ENCODE peak calls at places on chromosome 7, in nine cellular contexts. P, E, X, Y, L, C, U, F and Z are unnamed samples. For H3K4me1, the result is how much of the 10 kb centered on the place peaks cover.

GRCh38 chr7:105402221-105403095 is 13.7 kb upstream of the SRPK2 start:
- DNase-seq in X (no peak), F (no peak), L (no peak), E (no peak), P (no peak), U (no peak), C (no peak), Y (no peak), Z (no peak)

GRCh38 chr7:158174947-158175346 is 412.7 kb downstream of the PTPRN2 start:
- DNase-seq in U (no peak), F (no peak), C (no peak), L (no peak), X (no peak), E (no peak), P (no peak), Y (no peak), Z (no peak)

GRCh38 chr7:120733143-120733542 is 124.8 kb downstream of the TSPAN12 start:
- DNase-seq in F (no peak), Y (no peak), C (peak), X (peak), E (no peak), L (no peak), P (no peak), U (no peak), Z (no peak)

GRCh38 chr7:51428226-51428887 is 111.7 kb upstream of the COBL start:
- DNase-seq in L (no peak), F (no peak), E (no peak), C (no peak), Y (no peak), U (no peak), X (peak), P (peak), Z (no peak)

GRCh38 chr7:93043393-93043985 is 74.3 kb downstream of the SAMD9 start:
- DNase-seq in E (no peak), X (peak), L (no peak), C (no peak), U (no peak), P (no peak), Y (no peak), F (no peak), Z (no peak)

GRCh38 chr7:64313740-64314491 is at the start of gene ZNF736:
- DNase-seq in Y (peak), L (peak), X (no peak), E (peak), U (peak), F (peak), C (no peak), P (peak), Z (peak)

GRCh38 chr7:52656098-52656497 is 379.3 kb upstream of the POM121L12 start:
- DNase-seq in U (no peak), C (no peak), E (no peak), Y (no peak), X (no peak), F (no peak), L (no peak), P (no peak), Z (no peak)

GRCh38 chr7:17674166-17674955 is 265.9 kb downstream of the SNX13 start:
- DNase-seq in E (no peak), U (no peak), P (no peak), X (no peak), C (no peak), Y (no peak), F (peak), L (no peak), Z (no peak)

GRCh38 chr7:52634996-52635395 is 400.4 kb upstream of the POM121L12 start:
- DNase-seq in U (no peak), C (no peak), Y (no peak), F (no peak), L (no peak), E (no peak), P (no peak), X (no peak), Z (no peak)

GRCh38 chr7:141785711-141786552 is 4.1 kb upstream of the TAS2R5 start:
- DNase-seq in C (peak), U (peak), L (no peak), X (peak), F (no peak), P (no peak), Y (no peak), E (no peak), Z (peak)

GRCh38 chr7:2044311-2044882 is 188.3 kb downstream of the MAD1L1 start:
- DNase-seq in U (no peak), F (no peak), E (no peak), Y (peak), X (no peak), P (no peak), C (no peak), L (no peak), Z (no peak)

GRCh38 chr7:2044883-2045471 is 187.8 kb downstream of the MAD1L1 start:
- DNase-seq in X (no peak), P (no peak), F (no peak), E (no peak), C (no peak), L (no peak), U (no peak), Y (peak), Z (no peak)

GRCh38 chr7:2047272-2047581 is 185.5 kb downstream of the MAD1L1 start:
- DNase-seq in L (no peak), P (no peak), U (no peak), X (no peak), F (no peak), C (no peak), E (no peak), Y (no peak), Z (no peak)

GRCh38 chr7:2046581-2047271 is 186.0 kb downstream of the MAD1L1 start:
- DNase-seq in E (no peak), L (no peak), U (no peak), C (no peak), X (no peak), Y (peak), P (no peak), F (no peak), Z (no peak)

GRCh38 chr7:2045559-2046405 is 187.0 kb downstream of the MAD1L1 start:
- DNase-seq in C (no peak), L (no peak), F (no peak), Y (peak), U (no peak), E (no peak), P (no peak), X (no peak), Z (no peak)
- TF ChIP-seq POLR2A in C (no peak), L (no peak), F (no peak), Y (no peak), U (no peak), E (no peak), P (no peak), X (no peak), Z (no peak)

DNA sequence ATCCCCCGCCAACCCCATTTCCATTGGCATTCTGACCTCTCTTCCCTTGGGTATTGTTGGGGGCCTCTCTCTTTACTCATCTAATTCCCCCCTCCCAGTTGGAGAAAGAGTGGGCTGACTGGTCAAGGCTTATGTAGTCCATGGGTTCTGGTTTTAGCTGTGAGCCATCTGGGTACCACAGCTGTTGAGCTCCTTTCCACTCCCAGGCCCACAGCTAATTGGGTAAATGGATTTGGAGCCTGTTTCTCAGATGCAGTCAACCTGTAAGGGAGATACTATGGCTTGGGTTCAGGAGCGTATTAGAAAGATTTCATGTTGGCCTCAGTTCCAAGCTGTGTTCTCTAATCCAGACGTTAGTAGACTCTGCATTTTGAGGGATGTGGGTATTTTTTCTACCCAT is 109.2 kb downstream of the FZD1 start:
- DNase-seq in F (no peak), Y (no peak), L (no peak), X (no peak), C (no peak), E (no peak), U (no peak), P (no peak), Z (no peak)
- H3K4me1 ChIP-seq in F (under half), Y (under half), L (under half), X (under half), C (under half), E (under half), U (under half), P (under half), Z (under half)

GRCh38 chr7:47391726-47392125 is 190.2 kb downstream of the TNS3 start:
- DNase-seq in U (no peak), F (no peak), Y (no peak), L (no peak), C (no peak), P (no peak), E (no peak), X (no peak), Z (no peak)

GRCh38 chr7:47389171-47389922 is 192.6 kb downstream of the TNS3 start:
- DNase-seq in E (no peak), X (no peak), L (no peak), U (no peak), P (no peak), Y (no peak), F (no peak), C (no peak), Z (no peak)

GRCh38 chr7:47389923-47390630 is 191.8 kb downstream of the TNS3 start:
- DNase-seq in F (no peak), C (no peak), P (no peak), Y (no peak), E (no peak), L (no peak), U (no peak), X (no peak), Z (no peak)

GRCh38 chr7:47392241-47392759 is 189.6 kb downstream of the TNS3 start:
- DNase-seq in X (no peak), C (no peak), L (no peak), U (no peak), E (peak), P (no peak), Y (no peak), F (no peak), Z (peak)

GRCh38 chr7:47390914-47391313 is 191.0 kb downstream of the TNS3 start:
- DNase-seq in E (no peak), F (no peak), X (no peak), U (no peak), L (no peak), Y (no peak), P (no peak), C (no peak), Z (no peak)
- TF ChIP-seq POLR2A in E (no peak), F (no peak), X (no peak), U (no peak), L (no peak), Y (no peak), P (no peak), C (no peak), Z (no peak)

GRCh38 chr7:122100021-122100420 is 44.0 kb downstream of the AASS start:
- DNase-seq in L (no peak), Y (no peak), P (no peak), X (no peak), E (no peak), F (no peak), C (no peak), U (no peak), Z (no peak)
- H3K4me1 ChIP-seq in L (under half), Y (under half), P (under half), X (under half), E (under half), F (under half), C (under half), U (under half), Z (under half)

DNA sequence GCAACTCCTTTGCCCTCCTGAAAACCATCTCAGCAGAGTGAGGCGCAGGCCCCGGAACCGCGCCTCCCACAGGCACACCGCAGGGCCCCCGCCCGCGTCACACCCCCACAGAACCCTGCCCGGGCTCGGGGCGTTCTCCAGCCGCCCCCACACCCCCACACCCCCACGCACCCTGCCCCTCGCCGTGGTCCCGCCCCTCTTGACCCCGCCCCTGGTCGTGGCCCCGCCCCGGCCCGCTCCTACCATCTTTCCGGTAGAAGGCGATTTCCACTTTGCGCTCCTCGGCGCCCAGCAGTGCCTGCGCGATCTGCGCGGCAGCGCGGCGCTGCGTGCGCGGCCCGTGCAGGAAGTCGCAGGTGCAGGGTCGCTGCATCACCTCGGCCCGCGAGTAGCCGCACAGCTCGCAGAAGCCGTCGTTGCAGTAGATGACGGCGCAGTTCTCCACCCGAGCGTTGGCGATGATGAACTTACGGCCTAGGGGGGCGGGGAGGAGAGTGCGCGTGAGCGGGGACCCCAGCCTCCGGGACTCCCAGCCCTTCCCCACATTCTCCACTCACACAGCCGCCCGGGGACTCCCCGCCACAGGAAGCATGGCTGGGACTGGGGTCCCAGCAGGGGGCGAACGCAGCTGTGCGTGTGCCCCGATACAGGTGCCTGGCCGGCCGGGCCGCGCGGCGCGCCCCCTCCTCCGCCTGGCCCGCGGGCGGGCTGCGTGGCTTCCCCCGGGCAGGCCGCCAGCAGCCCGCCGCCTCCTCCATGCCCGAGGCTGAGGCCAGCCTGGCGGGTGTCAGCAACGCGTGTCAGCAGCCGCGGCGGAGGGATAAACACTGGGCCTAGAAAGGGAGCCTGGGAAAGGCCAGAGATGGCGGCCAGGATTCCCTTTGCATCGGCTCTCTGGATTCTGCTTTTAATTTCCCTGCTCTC is 3.4 kb downstream of the KCNH2 start:
- DNase-seq in E (no peak), F (no peak), C (peak), U (no peak), X (peak), Y (peak), P (peak), L (no peak), Z (peak)
- TF ChIP-seq POLR2A in E (no peak), F (no peak), C (peak), U (no peak), X (peak), Y (peak), P (peak), L (no peak), Z (no peak)

DNA sequence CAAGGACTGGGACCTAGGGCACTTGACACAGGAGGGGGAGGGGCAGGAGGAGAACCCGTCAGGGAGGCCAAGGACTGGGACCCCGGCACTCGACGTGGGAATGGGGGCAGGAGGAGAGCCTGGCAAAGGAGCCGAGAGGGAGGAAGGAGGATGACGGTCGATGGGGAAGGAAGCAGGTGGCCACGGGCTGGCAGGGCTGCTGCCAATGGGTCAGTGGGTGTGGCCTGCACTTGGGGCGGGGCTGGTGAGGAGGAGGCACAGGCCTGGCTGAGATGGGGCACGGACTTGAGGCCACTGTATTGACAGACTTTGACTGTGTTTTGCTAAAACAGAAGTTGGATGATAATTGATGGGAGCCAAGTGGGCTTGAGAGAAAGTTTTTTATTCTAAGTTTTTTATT is 68.9 kb downstream of the RBM33 start:
- DNase-seq in L (no peak), Y (peak), F (no peak), P (peak), E (no peak), U (no peak), X (no peak), C (no peak), Z (no peak)
- H3K4me1 ChIP-seq in L (under half), Y (under half), F (under half), P (under half), E (under half), U (under half), X (under half), C (under half), Z (under half)

GRCh38 chr7:22356855-22357310 is at the start of gene RAPGEF5:
- DNase-seq in C (peak), U (peak), F (peak), Y (peak), X (peak), P (peak), L (no peak), E (no peak), Z (peak)
- TF ChIP-seq POLR2A in C (no peak), U (no peak), F (no peak), Y (no peak), X (peak), P (no peak), L (no peak), E (no peak), Z (no peak)

GRCh38 chr7:35250452-35250851 is 3.4 kb downstream of the TBX20 start:
- DNase-seq in Y (no peak), E (no peak), L (no peak), P (no peak), U (no peak), C (no peak), F (no peak), X (no peak), Z (no peak)
- H3K4me1 ChIP-seq in Y (under half), E (under half), L (under half), P (under half), U (under half), C (under half), F (under half), X (under half), Z (under half)

GRCh38 chr7:1028044-1028770 is 16.1 kb upstream of the GPR146 start:
- DNase-seq in L (no peak), E (peak), F (peak), Y (peak), C (peak), X (peak), U (peak), P (peak), Z (peak)
- TF ChIP-seq POLR2A in L (peak), E (peak), F (peak), Y (peak), C (peak), X (peak), U (peak), P (peak), Z (no peak)